ENCODE peak calls at places on chromosomes 3 and 15, in ten cellular contexts. L is stimulated activated CD4-positive, alpha-beta T cell treated with anti-CD3 and anti-CD28 coated beads, TNF-alpha, amount 100 ng/mL, for 1 hour; M is activated T-cell treated with anti-CD3 and anti-CD28 coated beads, Interleukin-2, amount 50 U/mL, for 72 hours; J is activated CD8-positive, alpha-beta T cell treated with anti-CD3 and anti-CD28 coated beads for 36 hours; S is BJ; Y is activated T-helper 1 cell treated with Interleukin-2 at 50 U/mL for 16 hours; W is effector CD4-positive, alpha-beta T cell; F is NCI-H524; C is esophagus squamous epithelium; D is right cardiac atrium. P is an unnamed sample.

GRCh38 chr3:145266368-145266767 is 894.6 kb downstream of the PLOD2 start:
- DNase-seq in L (no peak), M (no peak), F (peak), J (no peak), Y (no peak), W (no peak), D (no peak), C (no peak), S (no peak), P (no peak)

GRCh38 chr3:126937533-126938432 is 45.1 kb upstream of the PLXNA1 start:
- DNase-seq in Y (no peak), L (no peak), J (no peak), S (no peak), D (no peak), F (no peak), W (no peak), M (no peak), C (no peak), P (no peak)

GRCh38 chr15:85766007-85766831 is 28.5 kb downstream of the KLHL25 start:
- DNase-seq in S (no peak), Y (no peak), J (no peak), F (peak), D (peak), L (no peak), M (no peak), C (no peak), W (no peak), P (no peak)

GRCh38 chr15:39874890-39875549 is 45.0 kb downstream of the GPR176 start:
- DNase-seq in S (no peak), J (peak), Y (no peak), D (no peak), L (no peak), W (no peak), F (peak), C (no peak), M (peak), P (no peak)

GRCh38 chr3:72482589-72483249 is 365.5 kb downstream of the SHQ1 start:
- DNase-seq in S (no peak), C (peak), W (peak), Y (peak), J (peak), F (no peak), D (peak), L (peak), M (peak), P (no peak)

GRCh38 chr3:179450321-179450720 is 949 bp downstream of the GNB4 start:
- DNase-seq in F (peak), L (no peak), M (no peak), C (no peak), W (no peak), S (no peak), Y (no peak), D (no peak), J (no peak), P (no peak)

GRCh38 chr3:66075281-66075680 is 36.6 kb upstream of the MAGI1 start:
- DNase-seq in S (no peak), M (no peak), J (no peak), D (no peak), F (no peak), C (no peak), Y (no peak), L (no peak), W (no peak), P (no peak)

GRCh38 chr15:25783607-25784131 is 79.5 kb downstream of the ATP10A start:
- DNase-seq in F (peak), L (peak), M (peak), S (no peak), J (peak), W (peak), C (no peak), Y (peak), D (no peak), P (no peak)

GRCh38 chr3:184231671-184232070 is 2.3 kb downstream of the VWA5B2 start:
- DNase-seq in F (no peak), Y (no peak), C (no peak), L (no peak), M (no peak), S (no peak), D (no peak), W (no peak), J (no peak), P (no peak)

GRCh38 chr3:115321396-115321795 is 174.3 kb upstream of the ZBTB20 start:
- DNase-seq in W (no peak), L (no peak), C (no peak), S (peak), M (no peak), Y (no peak), J (no peak), F (no peak), D (no peak), P (no peak)

GRCh38 chr3:53841296-53841695 is 4.9 kb downstream of the CHDH start:
- DNase-seq in M (no peak), C (no peak), D (no peak), Y (no peak), S (no peak), L (no peak), W (no peak), J (no peak), F (peak), P (no peak)

GRCh38 chr3:65439641-65440040 is 599.1 kb downstream of the MAGI1 start:
- DNase-seq in S (no peak), F (peak), M (no peak), Y (no peak), L (no peak), D (peak), J (peak), W (no peak), C (no peak), P (peak)

GRCh38 chr3:112056451-112056929 is 22.0 kb downstream of the TMPRSS7 start:
- DNase-seq in L (no peak), J (peak), C (no peak), S (no peak), D (no peak), M (peak), Y (no peak), W (no peak), F (no peak), P (no peak)

GRCh38 chr15:57554063-57554820 is 37.5 kb upstream of the MYZAP start:
- DNase-seq in Y (no peak), W (no peak), D (peak), J (no peak), L (no peak), C (no peak), M (no peak), F (peak), S (no peak), P (no peak)

GRCh38 chr3:129577356-129577755 is 29.1 kb downstream of the PLXND1 start:
- DNase-seq in C (no peak), S (no peak), Y (no peak), M (no peak), W (no peak), L (no peak), F (peak), J (no peak), D (peak), P (no peak)

GRCh38 chr15:70765504-70766281 is 2.3 kb upstream of the UACA start:
- DNase-seq in M (no peak), D (no peak), C (no peak), S (peak), F (no peak), Y (no peak), J (no peak), W (no peak), L (no peak), P (no peak)

GRCh38 chr3:32420138-32420981 is 28.7 kb downstream of the CMTM7 start:
- DNase-seq in S (no peak), Y (no peak), J (peak), L (no peak), C (no peak), D (no peak), F (no peak), W (no peak), M (peak), P (no peak)

GRCh38 chr15:87032291-87032690 is 952.6 kb downstream of the AGBL1 start:
- DNase-seq in W (no peak), D (no peak), S (no peak), C (no peak), Y (no peak), F (no peak), M (no peak), L (no peak), J (no peak), P (no peak)

GRCh38 chr15:74826911-74827310 is 484 bp downstream of the CPLX3 start:
- DNase-seq in Y (no peak), J (no peak), M (no peak), W (no peak), D (no peak), F (peak), C (no peak), L (no peak), S (no peak), P (no peak)

GRCh38 chr3:16476636-16477035 is 36.9 kb downstream of the RFTN1 start:
- DNase-seq in F (no peak), S (peak), L (no peak), D (no peak), M (no peak), Y (no peak), J (no peak), W (no peak), C (no peak), P (no peak)

GRCh38 chr3:159252772-159253384 is 451.0 kb downstream of the MFSD1 start:
- DNase-seq in M (no peak), L (no peak), J (no peak), C (no peak), Y (no peak), F (peak), W (no peak), D (no peak), S (no peak), P (no peak)

GRCh38 chr15:101390060-101390459 is 95.0 kb upstream of the SNRPA1 start:
- DNase-seq in W (no peak), F (no peak), Y (no peak), C (no peak), M (no peak), L (no peak), D (no peak), S (no peak), J (no peak), P (no peak)

P was measured in posterior cingulate gyrus.